ENCODE peak calls at places on chromosomes 12 and 14, in seven cellular contexts. One of them, this sample, is unnamed.

GRCh38 chr12:8089718-8090117 is 7.6 kb downstream of the NECAP1 start:
- DNase-seq in cardiac muscle cell: no peak
- DNase-seq in activated CD8-positive, alpha-beta T cell treated with anti-CD3 and anti-CD28 coated beads for 36 hours: no peak
- DNase-seq in fibroblast of the aortic adventitia: no peak
- DNase-seq in AG04450: no peak
- DNase-seq in astrocyte of the spinal cord: no peak
- DNase-seq in coronary artery: no peak
- DNase-seq in this sample: no peak

GRCh38 chr12:40012709-40013108 is 93.2 kb downstream of the SLC2A13 start:
- DNase-seq in cardiac muscle cell: no peak
- DNase-seq in activated CD8-positive, alpha-beta T cell treated with anti-CD3 and anti-CD28 coated beads for 36 hours: no peak
- DNase-seq in fibroblast of the aortic adventitia: no peak
- DNase-seq in AG04450: no peak
- DNase-seq in astrocyte of the spinal cord: no peak
- DNase-seq in coronary artery: no peak
- DNase-seq in this sample: no peak

GRCh38 chr14:91349481-91350074 is 68.0 kb downstream of the CCDC88C start:
- DNase-seq in cardiac muscle cell: no peak
- DNase-seq in activated CD8-positive, alpha-beta T cell treated with anti-CD3 and anti-CD28 coated beads for 36 hours: peak; percentile 92
- DNase-seq in fibroblast of the aortic adventitia: no peak
- DNase-seq in AG04450: no peak
- DNase-seq in astrocyte of the spinal cord: no peak
- DNase-seq in coronary artery: no peak
- DNase-seq in this sample: peak; percentile 82

GRCh38 chr12:57893460-57894353 is 47.2 kb upstream of the CTDSP2 start:
- DNase-seq in cardiac muscle cell: peak; percentile 97
- DNase-seq in activated CD8-positive, alpha-beta T cell treated with anti-CD3 and anti-CD28 coated beads for 36 hours: no peak
- DNase-seq in fibroblast of the aortic adventitia: peak; percentile 97
- DNase-seq in AG04450: peak; percentile 78
- DNase-seq in astrocyte of the spinal cord: peak; percentile 95
- DNase-seq in coronary artery: peak; percentile 96
- DNase-seq in this sample: no peak

GRCh38 chr12:52756281-52756960 is 20.7 kb downstream of the KRT76 start:
- DNase-seq in cardiac muscle cell: no peak
- DNase-seq in activated CD8-positive, alpha-beta T cell treated with anti-CD3 and anti-CD28 coated beads for 36 hours: no peak
- DNase-seq in fibroblast of the aortic adventitia: no peak
- DNase-seq in AG04450: no peak
- DNase-seq in astrocyte of the spinal cord: no peak
- DNase-seq in coronary artery: no peak
- DNase-seq in this sample: no peak

GRCh38 chr12:105451211-105451610 is 120.7 kb downstream of the C12orf75 start:
- DNase-seq in cardiac muscle cell: no peak
- DNase-seq in activated CD8-positive, alpha-beta T cell treated with anti-CD3 and anti-CD28 coated beads for 36 hours: no peak
- DNase-seq in fibroblast of the aortic adventitia: peak; percentile 71
- DNase-seq in AG04450: peak; percentile 37
- DNase-seq in astrocyte of the spinal cord: peak; percentile 75
- DNase-seq in coronary artery: no peak
- DNase-seq in this sample: no peak

GRCh38 chr14:94773017-94773681 is 3.2 kb upstream of the GSC start:
- DNase-seq in cardiac muscle cell: no peak
- DNase-seq in activated CD8-positive, alpha-beta T cell treated with anti-CD3 and anti-CD28 coated beads for 36 hours: peak; percentile 33
- DNase-seq in fibroblast of the aortic adventitia: no peak
- DNase-seq in AG04450: no peak
- DNase-seq in astrocyte of the spinal cord: no peak
- DNase-seq in coronary artery: no peak
- DNase-seq in this sample: no peak

GRCh38 chr12:44227601-44228000 is 391.7 kb downstream of the TMEM117 start:
- DNase-seq in cardiac muscle cell: no peak
- DNase-seq in activated CD8-positive, alpha-beta T cell treated with anti-CD3 and anti-CD28 coated beads for 36 hours: no peak
- DNase-seq in fibroblast of the aortic adventitia: no peak
- DNase-seq in AG04450: no peak
- DNase-seq in astrocyte of the spinal cord: no peak
- DNase-seq in coronary artery: no peak
- DNase-seq in this sample: no peak

GRCh38 chr12:27595231-27595642 is 71.2 kb downstream of the PPFIBP1 start:
- DNase-seq in cardiac muscle cell: peak; percentile 93
- DNase-seq in activated CD8-positive, alpha-beta T cell treated with anti-CD3 and anti-CD28 coated beads for 36 hours: no peak
- DNase-seq in fibroblast of the aortic adventitia: peak; percentile 90
- DNase-seq in AG04450: peak; percentile 61
- DNase-seq in astrocyte of the spinal cord: peak; percentile 91
- DNase-seq in coronary artery: no peak
- DNase-seq in this sample: no peak

GRCh38 chr14:51616724-51617409 is 34.8 kb upstream of the FRMD6 start:
- DNase-seq in cardiac muscle cell: peak; percentile 91
- DNase-seq in activated CD8-positive, alpha-beta T cell treated with anti-CD3 and anti-CD28 coated beads for 36 hours: no peak
- DNase-seq in fibroblast of the aortic adventitia: peak; percentile 96
- DNase-seq in AG04450: peak; percentile 78
- DNase-seq in astrocyte of the spinal cord: peak; percentile 92
- DNase-seq in coronary artery: no peak
- DNase-seq in this sample: no peak

GRCh38 chr14:91940209-91940608 is 7.3 kb downstream of the FBLN5 start:
- DNase-seq in cardiac muscle cell: no peak
- DNase-seq in activated CD8-positive, alpha-beta T cell treated with anti-CD3 and anti-CD28 coated beads for 36 hours: no peak
- DNase-seq in fibroblast of the aortic adventitia: no peak
- DNase-seq in AG04450: no peak
- DNase-seq in astrocyte of the spinal cord: no peak
- DNase-seq in coronary artery: no peak
- DNase-seq in this sample: no peak

GRCh38 chr12:11798856-11799530 is 149.5 kb downstream of the ETV6 start:
- DNase-seq in cardiac muscle cell: peak; percentile 96
- DNase-seq in activated CD8-positive, alpha-beta T cell treated with anti-CD3 and anti-CD28 coated beads for 36 hours: no peak
- DNase-seq in fibroblast of the aortic adventitia: peak; percentile 86
- DNase-seq in AG04450: peak; percentile 63
- DNase-seq in astrocyte of the spinal cord: peak; percentile 92
- DNase-seq in coronary artery: no peak
- DNase-seq in this sample: no peak

GRCh38 chr12:3950714-3951320 is 77.6 kb upstream of the PARP11 start:
- DNase-seq in cardiac muscle cell: no peak
- DNase-seq in activated CD8-positive, alpha-beta T cell treated with anti-CD3 and anti-CD28 coated beads for 36 hours: no peak
- DNase-seq in fibroblast of the aortic adventitia: no peak
- DNase-seq in AG04450: no peak
- DNase-seq in astrocyte of the spinal cord: no peak
- DNase-seq in coronary artery: no peak
- DNase-seq in this sample: no peak

GRCh38 chr14:105333613-105334364 is 19.2 kb downstream of the PACS2 start:
- DNase-seq in cardiac muscle cell: no peak
- DNase-seq in activated CD8-positive, alpha-beta T cell treated with anti-CD3 and anti-CD28 coated beads for 36 hours: no peak
- DNase-seq in fibroblast of the aortic adventitia: no peak
- DNase-seq in AG04450: no peak
- DNase-seq in astrocyte of the spinal cord: no peak
- DNase-seq in coronary artery: no peak
- DNase-seq in this sample: no peak

GRCh38 chr12:102093319-102093718 is 26.6 kb downstream of the NUP37 start:
- DNase-seq in cardiac muscle cell: peak; percentile 39
- DNase-seq in activated CD8-positive, alpha-beta T cell treated with anti-CD3 and anti-CD28 coated beads for 36 hours: no peak
- DNase-seq in fibroblast of the aortic adventitia: peak; percentile 54
- DNase-seq in AG04450: no peak
- DNase-seq in astrocyte of the spinal cord: peak; percentile 49
- DNase-seq in coronary artery: no peak
- DNase-seq in this sample: no peak

GRCh38 chr12:12723681-12724420 is 6.7 kb downstream of the CDKN1B start:
- DNase-seq in cardiac muscle cell: peak; percentile 47
- DNase-seq in activated CD8-positive, alpha-beta T cell treated with anti-CD3 and anti-CD28 coated beads for 36 hours: peak; percentile 31
- DNase-seq in fibroblast of the aortic adventitia: peak; percentile 26
- DNase-seq in AG04450: no peak
- DNase-seq in astrocyte of the spinal cord: peak; percentile 31
- DNase-seq in coronary artery: no peak
- DNase-seq in this sample: peak; percentile 47

GRCh38 chr14:74531467-74531866 is 37.9 kb downstream of the ISCA2 start:
- DNase-seq in cardiac muscle cell: peak; percentile 74
- DNase-seq in activated CD8-positive, alpha-beta T cell treated with anti-CD3 and anti-CD28 coated beads for 36 hours: peak; percentile 13
- DNase-seq in fibroblast of the aortic adventitia: peak; percentile 72
- DNase-seq in AG04450: no peak
- DNase-seq in astrocyte of the spinal cord: peak; percentile 30
- DNase-seq in coronary artery: no peak
- DNase-seq in this sample: no peak

GRCh38 chr14:88616697-88617096 is 53.9 kb downstream of the ZC3H14 start:
- DNase-seq in cardiac muscle cell: no peak
- DNase-seq in activated CD8-positive, alpha-beta T cell treated with anti-CD3 and anti-CD28 coated beads for 36 hours: no peak
- DNase-seq in fibroblast of the aortic adventitia: no peak
- DNase-seq in AG04450: no peak
- DNase-seq in astrocyte of the spinal cord: no peak
- DNase-seq in coronary artery: no peak
- DNase-seq in this sample: no peak

GRCh38 chr14:21066882-21067502 is 3.1 kb upstream of the ARHGEF40 start:
- DNase-seq in cardiac muscle cell: no peak
- DNase-seq in activated CD8-positive, alpha-beta T cell treated with anti-CD3 and anti-CD28 coated beads for 36 hours: no peak
- DNase-seq in fibroblast of the aortic adventitia: no peak
- DNase-seq in AG04450: no peak
- DNase-seq in astrocyte of the spinal cord: no peak
- DNase-seq in coronary artery: no peak
- DNase-seq in this sample: peak; percentile 50
- TF ChIP-seq CTCF in cardiac muscle cell: peak; percentile 27
- TF ChIP-seq CTCF in activated CD8-positive, alpha-beta T cell treated with anti-CD3 and anti-CD28 coated beads for 36 hours: no peak
- TF ChIP-seq CTCF in fibroblast of the aortic adventitia: peak; percentile 37
- TF ChIP-seq CTCF in AG04450: peak; percentile 33
- TF ChIP-seq CTCF in astrocyte of the spinal cord: peak; percentile 39
- TF ChIP-seq CTCF in coronary artery: no peak
- TF ChIP-seq CTCF in this sample: peak; percentile 42

DNA sequence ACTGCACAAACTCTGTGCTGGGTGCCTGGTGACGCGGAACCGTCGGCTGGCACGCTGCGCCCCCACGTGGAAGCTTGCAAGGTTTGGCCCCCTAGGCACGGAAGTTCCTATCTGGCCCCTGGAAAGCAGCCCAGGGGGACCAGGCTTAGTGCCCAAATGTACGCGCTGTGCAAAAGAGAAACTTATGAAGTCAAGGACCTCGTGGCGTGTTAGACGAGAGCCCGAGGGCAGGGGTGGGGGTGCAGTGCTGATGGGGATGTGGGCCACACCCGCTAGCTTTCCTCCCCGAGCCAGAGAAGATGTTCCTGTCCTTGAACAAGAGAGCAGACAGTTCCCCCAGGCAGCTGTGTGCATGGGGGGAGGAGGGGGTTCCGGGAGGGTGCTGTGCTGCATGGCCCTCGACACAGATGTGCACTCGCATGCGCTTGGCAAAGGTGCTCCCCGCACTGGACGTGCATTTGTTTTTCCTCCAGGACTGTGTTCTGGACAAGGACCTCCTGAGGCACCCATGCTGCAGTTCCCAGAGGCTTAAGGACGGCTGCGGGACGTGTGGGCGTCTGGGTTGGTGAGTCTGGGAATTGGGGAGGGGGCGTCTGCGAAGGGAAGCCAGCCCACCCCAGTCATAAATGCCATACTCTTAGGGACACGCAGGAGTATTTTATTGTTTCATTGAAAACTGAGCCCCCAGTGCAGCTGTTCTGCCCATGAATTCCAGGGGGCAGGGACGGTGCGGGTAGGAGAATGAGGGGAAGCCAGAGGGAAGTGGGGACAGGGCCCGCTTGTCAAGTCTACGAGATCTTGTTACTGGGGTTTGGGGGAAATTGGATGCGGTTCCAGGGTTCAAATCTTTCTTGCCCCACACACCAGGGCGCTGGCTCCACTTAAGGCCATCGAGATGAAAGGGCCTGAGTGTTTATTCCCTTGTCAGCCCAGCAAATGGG is 80.0 kb downstream of the NTF3 start:
- DNase-seq in cardiac muscle cell: peak; percentile 56
- DNase-seq in activated CD8-positive, alpha-beta T cell treated with anti-CD3 and anti-CD28 coated beads for 36 hours: peak; percentile 46
- DNase-seq in fibroblast of the aortic adventitia: peak; percentile 5
- DNase-seq in AG04450: peak; percentile 23
- DNase-seq in astrocyte of the spinal cord: peak; percentile 13
- DNase-seq in coronary artery: peak; percentile 72
- DNase-seq in this sample: peak; percentile 30
- TF ChIP-seq CTCF in cardiac muscle cell: peak; percentile 59
- TF ChIP-seq CTCF in activated CD8-positive, alpha-beta T cell treated with anti-CD3 and anti-CD28 coated beads for 36 hours: peak; percentile 51
- TF ChIP-seq CTCF in fibroblast of the aortic adventitia: peak; percentile 17
- TF ChIP-seq CTCF in AG04450: peak; percentile 78
- TF ChIP-seq CTCF in astrocyte of the spinal cord: peak; percentile 57
- TF ChIP-seq CTCF in coronary artery: peak; percentile 46
- TF ChIP-seq CTCF in this sample: peak; percentile 57

GRCh38 chr12:122225683-122226365 is at the start of gene DIABLO:
- DNase-seq in cardiac muscle cell: peak; percentile 100
- DNase-seq in activated CD8-positive, alpha-beta T cell treated with anti-CD3 and anti-CD28 coated beads for 36 hours: peak; percentile 100
- DNase-seq in fibroblast of the aortic adventitia: peak; percentile 98
- DNase-seq in AG04450: peak; percentile 98
- DNase-seq in astrocyte of the spinal cord: peak; percentile 100
- DNase-seq in coronary artery: peak; percentile 100
- DNase-seq in this sample: peak; percentile 98

GRCh38 chr12:122227341-122227740 is 1.5 kb upstream of the DIABLO start:
- DNase-seq in cardiac muscle cell: no peak
- DNase-seq in activated CD8-positive, alpha-beta T cell treated with anti-CD3 and anti-CD28 coated beads for 36 hours: peak; percentile 77
- DNase-seq in fibroblast of the aortic adventitia: no peak
- DNase-seq in AG04450: no peak
- DNase-seq in astrocyte of the spinal cord: no peak
- DNase-seq in coronary artery: no peak
- DNase-seq in this sample: no peak

GRCh38 chr12:122228092-122228491 is 2.2 kb upstream of the DIABLO start:
- DNase-seq in cardiac muscle cell: no peak
- DNase-seq in activated CD8-positive, alpha-beta T cell treated with anti-CD3 and anti-CD28 coated beads for 36 hours: no peak
- DNase-seq in fibroblast of the aortic adventitia: no peak
- DNase-seq in AG04450: no peak
- DNase-seq in astrocyte of the spinal cord: no peak
- DNase-seq in coronary artery: no peak
- DNase-seq in this sample: no peak

GRCh38 chr12:122230798-122231197 is 4.9 kb upstream of the DIABLO start:
- DNase-seq in cardiac muscle cell: no peak
- DNase-seq in activated CD8-positive, alpha-beta T cell treated with anti-CD3 and anti-CD28 coated beads for 36 hours: no peak
- DNase-seq in fibroblast of the aortic adventitia: no peak
- DNase-seq in AG04450: no peak
- DNase-seq in astrocyte of the spinal cord: no peak
- DNase-seq in coronary artery: no peak
- DNase-seq in this sample: no peak

DNA sequence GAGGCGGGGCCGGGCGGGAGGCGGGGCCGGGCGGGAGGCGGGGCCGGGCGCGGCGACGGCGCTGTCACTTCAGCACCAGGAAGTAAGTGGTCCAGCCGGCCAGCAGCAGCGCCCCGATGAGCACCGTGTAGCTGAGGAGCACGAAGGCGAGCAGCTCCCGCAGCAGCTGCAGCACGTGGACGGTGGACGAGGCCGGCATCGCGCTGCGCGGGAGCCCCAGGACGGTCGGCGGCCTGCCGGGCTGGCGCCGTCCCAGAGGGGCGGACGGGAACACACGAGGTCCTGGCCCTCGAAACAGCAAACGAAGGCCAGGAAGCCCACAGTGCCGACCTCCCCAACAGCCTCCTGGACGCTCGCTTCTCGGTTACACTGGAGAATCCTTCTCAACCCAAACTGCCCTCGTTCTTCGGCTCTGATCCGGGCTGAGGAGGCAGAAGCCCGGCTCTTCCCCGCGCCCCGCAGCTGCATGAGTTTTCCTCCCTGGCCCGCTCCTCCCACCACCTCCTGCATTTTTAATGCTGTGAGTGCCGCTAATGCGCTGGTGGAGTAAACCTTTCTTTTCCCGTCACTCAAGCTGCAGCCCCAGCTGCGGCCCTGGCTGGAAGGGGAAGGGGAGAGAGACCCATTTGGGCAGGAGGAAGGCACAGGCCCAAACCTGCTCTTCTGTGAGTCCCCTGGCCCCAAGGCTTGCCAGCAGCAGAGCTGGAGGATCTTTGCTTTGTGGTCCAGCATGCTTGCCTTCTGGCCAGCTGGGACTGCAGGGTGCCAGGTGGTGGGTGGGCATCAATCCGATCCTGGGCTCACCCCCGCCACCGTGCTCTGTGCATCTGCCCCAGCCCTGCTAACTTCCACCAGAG is 742 bp upstream of the DIABLO start:
- DNase-seq in cardiac muscle cell: no peak
- DNase-seq in activated CD8-positive, alpha-beta T cell treated with anti-CD3 and anti-CD28 coated beads for 36 hours: no peak
- DNase-seq in fibroblast of the aortic adventitia: no peak
- DNase-seq in AG04450: no peak
- DNase-seq in astrocyte of the spinal cord: no peak
- DNase-seq in coronary artery: no peak
- DNase-seq in this sample: no peak
- TF ChIP-seq CTCF in cardiac muscle cell: no peak
- TF ChIP-seq CTCF in activated CD8-positive, alpha-beta T cell treated with anti-CD3 and anti-CD28 coated beads for 36 hours: no peak
- TF ChIP-seq CTCF in fibroblast of the aortic adventitia: no peak
- TF ChIP-seq CTCF in AG04450: no peak
- TF ChIP-seq CTCF in astrocyte of the spinal cord: no peak
- TF ChIP-seq CTCF in coronary artery: no peak
- TF ChIP-seq CTCF in this sample: no peak

GRCh38 chr12:85996280-85996679 is 122.2 kb downstream of the NTS start:
- DNase-seq in cardiac muscle cell: peak; percentile 41
- DNase-seq in activated CD8-positive, alpha-beta T cell treated with anti-CD3 and anti-CD28 coated beads for 36 hours: no peak
- DNase-seq in fibroblast of the aortic adventitia: peak; percentile 39
- DNase-seq in AG04450: no peak
- DNase-seq in astrocyte of the spinal cord: peak; percentile 9
- DNase-seq in coronary artery: no peak
- DNase-seq in this sample: no peak
- TF ChIP-seq CTCF in cardiac muscle cell: no peak
- TF ChIP-seq CTCF in activated CD8-positive, alpha-beta T cell treated with anti-CD3 and anti-CD28 coated beads for 36 hours: no peak
- TF ChIP-seq CTCF in fibroblast of the aortic adventitia: no peak
- TF ChIP-seq CTCF in AG04450: no peak
- TF ChIP-seq CTCF in astrocyte of the spinal cord: no peak
- TF ChIP-seq CTCF in coronary artery: no peak
- TF ChIP-seq CTCF in this sample: no peak

This sample was measured in GM13977.